ENCODE peak calls at places on chromosomes 2 and 18, in five cellular contexts. One of them, this sample, is unnamed. For H3K36me3, the result is how much of the 10 kb centered on the place peaks cover.

GRCh38 chr2:113977660-113978523 is 88.0 kb downstream of the ACTR3 start:
- ATAC-seq in psoas muscle: no peak
- ATAC-seq in IMR-90: peak
- ATAC-seq in heart left ventricle: no peak
- ATAC-seq in left lung: peak
- ATAC-seq in this sample: no peak

GRCh38 chr2:111121028-111121872 is 536 bp downstream of the BCL2L11 start:
- ATAC-seq in heart left ventricle: no peak
- ATAC-seq in psoas muscle: peak
- ATAC-seq in left lung: peak
- ATAC-seq in IMR-90: no peak
- ATAC-seq in this sample: no peak

GRCh38 chr2:197097578-197098366 is 171.3 kb upstream of the PGAP1 start:
- ATAC-seq in psoas muscle: peak
- ATAC-seq in left lung: peak
- ATAC-seq in IMR-90: peak
- ATAC-seq in heart left ventricle: peak
- ATAC-seq in this sample: peak

GRCh38 chr2:46490521-46491141 is 11.3 kb downstream of the TMEM247 start:
- ATAC-seq in left lung: peak
- ATAC-seq in heart left ventricle: peak
- ATAC-seq in IMR-90: no peak
- ATAC-seq in psoas muscle: peak
- ATAC-seq in this sample: peak

GRCh38 chr2:110744429-110744828 is 12.1 kb downstream of the ACOXL start:
- ATAC-seq in left lung: no peak
- ATAC-seq in IMR-90: no peak
- ATAC-seq in psoas muscle: no peak
- ATAC-seq in heart left ventricle: no peak
- ATAC-seq in this sample: no peak

GRCh38 chr2:42110287-42110973 is 58.7 kb upstream of the EML4 start:
- ATAC-seq in left lung: peak
- ATAC-seq in psoas muscle: no peak
- ATAC-seq in heart left ventricle: peak
- ATAC-seq in IMR-90: peak
- ATAC-seq in this sample: peak

GRCh38 chr2:45596761-45597160 is 14.3 kb downstream of the SRBD1 start:
- ATAC-seq in IMR-90: no peak
- ATAC-seq in heart left ventricle: no peak
- ATAC-seq in left lung: no peak
- ATAC-seq in psoas muscle: no peak
- ATAC-seq in this sample: no peak

GRCh38 chr2:110871637-110872036 is 139.3 kb downstream of the ACOXL start:
- ATAC-seq in IMR-90: no peak
- ATAC-seq in left lung: no peak
- ATAC-seq in heart left ventricle: no peak
- ATAC-seq in psoas muscle: no peak
- ATAC-seq in this sample: no peak

GRCh38 chr18:70384181-70384790 is 95.4 kb downstream of the SOCS6 start:
- ATAC-seq in left lung: no peak
- ATAC-seq in IMR-90: peak
- ATAC-seq in psoas muscle: no peak
- ATAC-seq in heart left ventricle: no peak
- ATAC-seq in this sample: no peak

GRCh38 chr2:55887351-55887750 is 36.2 kb downstream of the EFEMP1 start:
- ATAC-seq in psoas muscle: no peak
- ATAC-seq in heart left ventricle: no peak
- ATAC-seq in IMR-90: no peak
- ATAC-seq in left lung: no peak
- ATAC-seq in this sample: no peak

GRCh38 chr2:136131961-136132839 is 14.3 kb upstream of the CXCR4 start:
- ATAC-seq in heart left ventricle: no peak
- ATAC-seq in IMR-90: no peak
- ATAC-seq in psoas muscle: no peak
- ATAC-seq in left lung: peak
- ATAC-seq in this sample: no peak

GRCh38 chr2:27250652-27251379 is 12.0 kb downstream of the SLC30A3 start:
- ATAC-seq in psoas muscle: no peak
- ATAC-seq in heart left ventricle: no peak
- ATAC-seq in IMR-90: no peak
- ATAC-seq in left lung: no peak
- ATAC-seq in this sample: no peak

GRCh38 chr2:163906410-163906809 is 170.6 kb upstream of the FIGN start:
- ATAC-seq in psoas muscle: no peak
- ATAC-seq in left lung: no peak
- ATAC-seq in IMR-90: no peak
- ATAC-seq in heart left ventricle: no peak
- ATAC-seq in this sample: no peak

GRCh38 chr18:22467760-22468553 is 50.2 kb upstream of the CTAGE1 start:
- ATAC-seq in left lung: no peak
- ATAC-seq in heart left ventricle: no peak
- ATAC-seq in IMR-90: peak
- ATAC-seq in psoas muscle: no peak
- ATAC-seq in this sample: peak

GRCh38 chr2:24463271-24463670 is 27.8 kb upstream of the NCOA1 start:
- ATAC-seq in IMR-90: no peak
- ATAC-seq in heart left ventricle: no peak
- ATAC-seq in left lung: no peak
- ATAC-seq in psoas muscle: no peak
- ATAC-seq in this sample: no peak

GRCh38 chr2:187098154-187098553 is 249.2 kb upstream of the ZSWIM2 start:
- ATAC-seq in left lung: no peak
- ATAC-seq in heart left ventricle: no peak
- ATAC-seq in IMR-90: no peak
- ATAC-seq in psoas muscle: no peak
- ATAC-seq in this sample: no peak

GRCh38 chr2:69464575-69464974 is 27.3 kb upstream of the NFU1 start:
- ATAC-seq in psoas muscle: peak
- ATAC-seq in heart left ventricle: peak
- ATAC-seq in left lung: no peak
- ATAC-seq in IMR-90: peak
- ATAC-seq in this sample: peak

GRCh38 chr2:100757621-100758394 is 62.1 kb upstream of the NPAS2 start:
- ATAC-seq in IMR-90: peak
- ATAC-seq in psoas muscle: no peak
- ATAC-seq in heart left ventricle: no peak
- ATAC-seq in left lung: peak
- ATAC-seq in this sample: peak

GRCh38 chr2:200757414-200757813 is 54.3 kb upstream of the BZW1 start:
- ATAC-seq in left lung: no peak
- ATAC-seq in heart left ventricle: no peak
- ATAC-seq in psoas muscle: no peak
- ATAC-seq in IMR-90: peak
- ATAC-seq in this sample: no peak

GRCh38 chr18:12585218-12585617 is 72.7 kb downstream of the SPIRE1 start:
- ATAC-seq in IMR-90: no peak
- ATAC-seq in left lung: no peak
- ATAC-seq in psoas muscle: no peak
- ATAC-seq in heart left ventricle: no peak
- ATAC-seq in this sample: no peak

GRCh38 chr2:44102790-44103642 is 65.7 kb upstream of the PPM1B start:
- ATAC-seq in heart left ventricle: peak
- ATAC-seq in left lung: no peak
- ATAC-seq in IMR-90: no peak
- ATAC-seq in psoas muscle: peak
- ATAC-seq in this sample: no peak

GRCh38 chr2:109173311-109174171 is 44.5 kb downstream of the SH3RF3 start:
- ATAC-seq in IMR-90: peak
- ATAC-seq in psoas muscle: peak
- ATAC-seq in left lung: peak
- ATAC-seq in heart left ventricle: peak
- ATAC-seq in this sample: peak

GRCh38 chr2:25336446-25336845 is 5.3 kb downstream of the DNMT3A start:
- ATAC-seq in psoas muscle: no peak
- ATAC-seq in IMR-90: no peak
- ATAC-seq in left lung: no peak
- ATAC-seq in heart left ventricle: no peak
- ATAC-seq in this sample: no peak

GRCh38 chr2:50606860-50607259 is 425.1 kb downstream of the NRXN1 start:
- ATAC-seq in psoas muscle: no peak
- ATAC-seq in IMR-90: no peak
- ATAC-seq in left lung: no peak
- ATAC-seq in heart left ventricle: no peak
- ATAC-seq in this sample: no peak

GRCh38 chr2:119319593-119319992 is 47.0 kb downstream of the C2orf76 start:
- ATAC-seq in heart left ventricle: peak
- ATAC-seq in psoas muscle: peak
- ATAC-seq in left lung: no peak
- ATAC-seq in IMR-90: no peak
- ATAC-seq in this sample: no peak

GRCh38 chr2:171244970-171245782 is 84.5 kb upstream of the TLK1 start:
- ATAC-seq in left lung: peak
- ATAC-seq in psoas muscle: no peak
- ATAC-seq in IMR-90: peak
- ATAC-seq in heart left ventricle: no peak
- ATAC-seq in this sample: no peak

GRCh38 chr2:136246086-136246669 is 128.2 kb upstream of the CXCR4 start:
- ATAC-seq in heart left ventricle: peak
- ATAC-seq in psoas muscle: peak
- ATAC-seq in IMR-90: no peak
- ATAC-seq in left lung: peak
- ATAC-seq in this sample: no peak

DNA sequence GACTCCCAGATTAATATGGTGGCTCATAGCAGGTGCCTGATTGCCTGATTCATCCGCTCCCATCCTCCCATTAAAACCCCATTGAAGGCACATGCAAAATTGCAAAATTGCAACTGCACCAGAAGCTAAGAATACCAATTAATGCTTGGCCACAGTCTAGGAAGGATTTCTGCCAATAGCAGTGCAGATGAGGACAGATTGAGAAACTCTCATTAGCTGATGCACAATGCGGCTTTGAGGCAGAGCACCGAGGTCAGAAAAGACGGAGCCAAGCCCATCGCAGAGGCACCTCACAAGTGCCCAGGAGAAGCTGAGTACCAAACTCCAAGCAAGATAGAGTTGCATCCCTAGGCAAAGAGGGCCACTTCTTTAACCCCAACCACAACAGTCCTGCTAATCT is 172.7 kb downstream of the ARL4C start:
- ATAC-seq in IMR-90: no peak
- ATAC-seq in heart left ventricle: no peak
- ATAC-seq in left lung: no peak
- ATAC-seq in psoas muscle: peak
- ATAC-seq in this sample: no peak
- H3K36me3 ChIP-seq in IMR-90: under half
- H3K36me3 ChIP-seq in heart left ventricle: under half
- H3K36me3 ChIP-seq in left lung: under half
- H3K36me3 ChIP-seq in psoas muscle: under half
- H3K36me3 ChIP-seq in this sample: under half

GRCh38 chr18:45166341-45167108 is 448.8 kb upstream of the SLC14A2 start:
- ATAC-seq in IMR-90: peak
- ATAC-seq in psoas muscle: peak
- ATAC-seq in heart left ventricle: no peak
- ATAC-seq in left lung: no peak
- ATAC-seq in this sample: no peak

GRCh38 chr18:45164551-45164950 is 450.7 kb upstream of the SLC14A2 start:
- ATAC-seq in left lung: no peak
- ATAC-seq in heart left ventricle: no peak
- ATAC-seq in IMR-90: no peak
- ATAC-seq in psoas muscle: no peak
- ATAC-seq in this sample: no peak

GRCh38 chr18:45167631-45168225 is 447.5 kb upstream of the SLC14A2 start:
- ATAC-seq in left lung: no peak
- ATAC-seq in IMR-90: peak
- ATAC-seq in heart left ventricle: no peak
- ATAC-seq in psoas muscle: peak
- ATAC-seq in this sample: no peak

GRCh38 chr18:45167109-45167551 is 448.1 kb upstream of the SLC14A2 start:
- ATAC-seq in IMR-90: no peak
- ATAC-seq in heart left ventricle: no peak
- ATAC-seq in left lung: no peak
- ATAC-seq in psoas muscle: no peak
- ATAC-seq in this sample: no peak

GRCh38 chr18:45165871-45166270 is 449.4 kb upstream of the SLC14A2 start:
- ATAC-seq in psoas muscle: no peak
- ATAC-seq in left lung: no peak
- ATAC-seq in IMR-90: no peak
- ATAC-seq in heart left ventricle: no peak
- ATAC-seq in this sample: no peak
- H3K36me3 ChIP-seq in psoas muscle: under half
- H3K36me3 ChIP-seq in left lung: under half
- H3K36me3 ChIP-seq in IMR-90: under half
- H3K36me3 ChIP-seq in heart left ventricle: under half
- H3K36me3 ChIP-seq in this sample: under half

DNA sequence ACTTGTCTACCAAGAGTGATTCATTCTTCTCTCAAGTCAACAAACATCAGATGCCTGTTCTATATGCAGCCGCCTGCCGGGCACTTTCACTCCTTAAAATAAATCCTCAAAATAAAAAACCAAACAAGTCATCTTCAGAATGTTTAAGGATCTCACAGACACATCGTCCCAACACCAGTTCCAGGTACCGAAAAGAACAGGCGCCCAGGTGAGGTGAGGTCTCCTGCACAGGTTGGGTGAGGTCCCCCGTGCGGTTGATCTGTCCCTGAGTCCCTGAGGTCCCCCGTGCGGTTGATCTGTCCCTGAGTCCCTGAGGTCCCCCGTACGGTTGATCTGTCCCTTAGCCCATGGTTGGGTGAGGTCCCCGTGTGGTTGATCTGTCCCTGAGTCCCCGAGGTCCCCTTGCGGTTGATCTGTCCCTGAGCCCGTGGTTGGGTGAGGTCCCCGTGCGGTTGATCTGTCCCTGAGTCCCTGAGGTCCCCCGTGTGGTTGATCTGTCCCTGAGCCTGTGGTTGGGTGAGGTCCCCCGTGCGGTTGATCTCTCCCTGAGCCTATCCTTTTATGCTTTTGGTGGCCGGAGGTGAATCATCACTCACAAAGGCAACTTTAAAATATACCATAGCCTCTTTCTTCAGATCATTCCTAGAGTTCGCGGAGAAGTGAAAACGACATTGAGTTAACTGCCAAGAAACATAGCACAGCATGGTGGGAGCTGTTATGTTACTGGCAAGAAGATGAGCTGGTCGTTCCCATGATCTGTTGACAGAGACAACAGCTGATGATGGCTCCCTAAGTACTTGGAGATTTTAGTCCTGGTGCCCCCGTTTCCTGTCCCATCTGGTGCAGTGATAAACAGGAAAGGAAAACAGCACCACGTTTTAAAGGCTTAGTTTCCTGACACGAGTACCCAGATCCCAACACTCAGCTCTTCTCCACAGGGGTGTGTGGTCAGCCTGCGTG is 56.7 kb upstream of the KCNG2 start:
- ATAC-seq in psoas muscle: no peak
- ATAC-seq in heart left ventricle: no peak
- ATAC-seq in IMR-90: no peak
- ATAC-seq in left lung: no peak
- ATAC-seq in this sample: no peak
- H3K36me3 ChIP-seq in psoas muscle: under half
- H3K36me3 ChIP-seq in heart left ventricle: under half
- H3K36me3 ChIP-seq in IMR-90: half or more
- H3K36me3 ChIP-seq in left lung: under half
- H3K36me3 ChIP-seq in this sample: half or more

DNA sequence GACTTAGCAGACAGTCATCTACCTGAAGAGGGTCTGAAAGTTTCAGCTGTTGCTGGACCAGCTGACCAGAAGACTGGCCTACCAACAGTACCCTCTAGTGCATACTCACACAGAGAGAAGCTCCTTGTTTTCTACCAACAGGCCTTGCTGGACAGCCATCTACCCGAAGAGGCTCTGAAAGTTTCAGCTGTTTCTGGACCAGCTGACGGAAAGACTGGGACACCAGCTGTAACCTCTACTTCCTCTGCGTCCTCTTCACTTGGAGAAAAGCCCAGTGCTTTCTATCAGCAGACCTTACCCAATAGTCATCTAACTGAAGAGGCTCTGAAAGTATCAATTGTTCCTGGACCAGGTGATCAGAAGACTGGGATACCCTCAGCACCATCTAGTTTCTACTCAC is 63.2 kb downstream of the ALMS1 start:
- ATAC-seq in psoas muscle: no peak
- ATAC-seq in heart left ventricle: no peak
- ATAC-seq in left lung: no peak
- ATAC-seq in IMR-90: no peak
- ATAC-seq in this sample: no peak
- H3K36me3 ChIP-seq in psoas muscle: half or more
- H3K36me3 ChIP-seq in heart left ventricle: under half
- H3K36me3 ChIP-seq in left lung: under half
- H3K36me3 ChIP-seq in IMR-90: under half
- H3K36me3 ChIP-seq in this sample: half or more